ENCODE peak calls at places on chromosomes 3 and 15, in four cellular contexts. One of them, this sample, is unnamed.

GRCh38 chr3:79199966-79200365 is 567.8 kb downstream of the ROBO1 start:
- DNase-seq in lung: no peak
- DNase-seq in A549: no peak
- DNase-seq in adrenal gland: no peak
- DNase-seq in this sample: no peak

GRCh38 chr3:106560451-106560966 is 691.7 kb upstream of the CBLB start:
- DNase-seq in A549: peak
- DNase-seq in adrenal gland: no peak
- DNase-seq in lung: no peak
- DNase-seq in this sample: peak

GRCh38 chr15:90837052-90837621 is 31.3 kb upstream of the FURIN start:
- DNase-seq in lung: no peak
- DNase-seq in A549: no peak
- DNase-seq in adrenal gland: peak
- DNase-seq in this sample: no peak

GRCh38 chr3:187935623-187936156 is 190.4 kb upstream of the BCL6 start:
- DNase-seq in adrenal gland: no peak
- DNase-seq in A549: no peak
- DNase-seq in lung: no peak
- DNase-seq in this sample: no peak

GRCh38 chr3:128218476-128218829 is 65.2 kb downstream of the EEFSEC start:
- DNase-seq in lung: no peak
- DNase-seq in A549: no peak
- DNase-seq in adrenal gland: no peak
- DNase-seq in this sample: peak

GRCh38 chr3:146184616-146185015 is 23.6 kb upstream of the PLOD2 start:
- DNase-seq in lung: no peak
- DNase-seq in adrenal gland: peak
- DNase-seq in A549: peak
- DNase-seq in this sample: peak

GRCh38 chr3:100954990-100955389 is 38.2 kb downstream of the ABI3BP start:
- DNase-seq in adrenal gland: no peak
- DNase-seq in lung: no peak
- DNase-seq in A549: no peak
- DNase-seq in this sample: peak

GRCh38 chr3:78868570-78868969 is 899.2 kb downstream of the ROBO1 start:
- DNase-seq in A549: no peak
- DNase-seq in lung: no peak
- DNase-seq in adrenal gland: no peak
- DNase-seq in this sample: no peak

GRCh38 chr3:132749786-132750185 is 27.6 kb upstream of the NPHP3 start:
- DNase-seq in adrenal gland: no peak
- DNase-seq in A549: no peak
- DNase-seq in lung: no peak
- DNase-seq in this sample: peak

GRCh38 chr3:182389041-182389815 is 404.1 kb upstream of the ATP11B start:
- DNase-seq in lung: no peak
- DNase-seq in A549: no peak
- DNase-seq in adrenal gland: no peak
- DNase-seq in this sample: no peak

GRCh38 chr3:133292251-133292650 is 107.6 kb upstream of the BFSP2 start:
- DNase-seq in adrenal gland: no peak
- DNase-seq in lung: no peak
- DNase-seq in A549: no peak
- DNase-seq in this sample: no peak

DNA sequence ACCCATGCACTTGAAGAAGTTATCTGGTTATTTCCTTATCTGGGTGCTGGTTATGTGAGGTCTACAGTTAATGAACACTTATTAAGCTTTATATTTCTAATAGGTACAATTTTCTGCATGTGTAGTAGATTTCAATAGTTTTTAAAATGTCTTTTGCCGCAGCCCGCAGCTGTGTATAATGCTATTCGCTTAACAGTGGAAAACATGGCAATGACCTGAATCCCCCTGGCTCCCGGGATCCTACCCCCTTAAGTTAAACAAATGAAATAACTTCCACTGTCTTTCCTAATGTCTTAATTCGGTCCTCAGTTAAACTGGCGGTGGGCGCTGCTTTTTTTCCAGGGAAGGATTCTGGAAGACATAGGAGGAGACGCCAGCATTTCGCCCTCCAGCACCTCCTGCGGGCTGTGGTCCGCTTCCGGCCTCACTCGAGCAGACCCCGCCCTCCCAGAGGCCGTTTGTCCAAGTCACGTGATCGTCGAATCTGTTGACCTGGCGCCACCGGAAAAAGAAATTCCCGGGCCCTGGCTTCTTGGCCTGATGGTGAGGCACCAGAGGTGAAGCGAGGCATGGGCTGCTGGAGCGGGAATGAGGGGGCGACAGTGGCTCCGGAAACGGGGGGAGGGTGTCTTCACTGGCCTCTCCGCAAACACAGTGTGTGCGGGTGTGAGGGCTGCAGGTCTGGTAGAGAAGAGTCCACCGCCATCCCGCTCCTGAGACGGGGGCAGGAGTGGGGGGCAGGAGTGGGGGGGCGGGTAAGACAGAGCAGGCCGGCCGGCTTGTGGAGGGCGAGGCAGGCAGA is 45.6 kb upstream of the CSPG4 start:
- DNase-seq in adrenal gland: peak
- DNase-seq in lung: peak
- DNase-seq in A549: peak
- DNase-seq in this sample: peak
- TF ChIP-seq CTCF in adrenal gland: no peak
- TF ChIP-seq CTCF in lung: no peak
- TF ChIP-seq CTCF in A549: peak
- TF ChIP-seq CTCF in this sample: peak

GRCh38 chr15:59105839-59106238 is 893 bp downstream of the CCNB2 start:
- DNase-seq in adrenal gland: no peak
- DNase-seq in lung: no peak
- DNase-seq in A549: peak
- DNase-seq in this sample: no peak
- H3K4me3 ChIP-seq in adrenal gland: peak
- H3K4me3 ChIP-seq in lung: no peak
- H3K4me3 ChIP-seq in A549: peak
- H3K4me3 ChIP-seq in this sample: peak

GRCh38 chr3:138938056-138938876 is 8.7 kb downstream of the FOXL2 start:
- DNase-seq in lung: no peak
- DNase-seq in A549: no peak
- DNase-seq in adrenal gland: no peak
- DNase-seq in this sample: no peak

GRCh38 chr3:138938877-138939562 is 7.9 kb downstream of the FOXL2 start:
- DNase-seq in lung: no peak
- DNase-seq in A549: no peak
- DNase-seq in adrenal gland: no peak
- DNase-seq in this sample: no peak

GRCh38 chr3:138941259-138941885 is 5.6 kb downstream of the FOXL2 start:
- DNase-seq in lung: no peak
- DNase-seq in A549: peak
- DNase-seq in adrenal gland: no peak
- DNase-seq in this sample: peak

GRCh38 chr3:138940446-138940845 is 6.5 kb downstream of the FOXL2 start:
- DNase-seq in A549: no peak
- DNase-seq in lung: no peak
- DNase-seq in adrenal gland: no peak
- DNase-seq in this sample: no peak

DNA sequence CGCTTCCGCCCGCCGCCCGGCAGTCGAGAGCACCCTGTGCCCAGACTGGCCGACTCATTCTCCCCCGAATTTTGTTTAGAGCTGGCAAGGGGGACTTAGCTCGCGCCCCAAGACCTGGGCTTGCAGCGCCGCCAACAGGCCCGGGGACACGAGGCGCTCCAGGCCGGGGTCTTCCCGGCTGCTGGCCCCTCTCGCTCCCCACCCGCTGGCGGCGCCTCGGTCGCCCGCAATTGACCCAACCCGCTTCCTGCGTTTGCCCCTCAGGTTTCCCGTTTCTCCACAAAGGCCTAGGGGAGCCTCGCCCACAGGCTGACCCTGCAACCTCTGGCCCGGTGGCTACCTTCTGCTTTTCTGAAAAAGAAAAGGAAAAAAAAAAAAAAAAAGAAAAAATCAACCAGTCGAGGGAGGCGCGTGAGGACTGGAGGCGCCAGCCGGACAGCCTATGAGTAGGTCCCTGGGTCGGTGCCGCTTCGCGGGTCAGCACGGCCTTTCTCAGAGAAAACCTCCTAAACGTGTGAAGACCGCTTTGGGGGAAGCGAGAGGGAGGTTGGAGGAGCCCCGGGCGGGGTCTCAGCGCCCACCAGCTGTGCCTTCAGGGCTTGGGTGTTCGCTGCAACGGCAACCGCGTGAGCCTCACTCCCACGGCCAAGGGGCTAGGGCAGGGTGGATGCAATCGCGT is 7.2 kb downstream of the FOXL2 start:
- DNase-seq in adrenal gland: no peak
- DNase-seq in A549: no peak
- DNase-seq in lung: no peak
- DNase-seq in this sample: no peak
- TF ChIP-seq CTCF in adrenal gland: no peak
- TF ChIP-seq CTCF in A549: no peak
- TF ChIP-seq CTCF in lung: no peak
- TF ChIP-seq CTCF in this sample: no peak

GRCh38 chr3:160169139-160169830 is 55.9 kb upstream of the C3orf80 start:
- DNase-seq in A549: peak
- DNase-seq in adrenal gland: no peak
- DNase-seq in lung: no peak
- DNase-seq in this sample: peak
- H3K4me3 ChIP-seq in A549: no peak
- H3K4me3 ChIP-seq in adrenal gland: no peak
- H3K4me3 ChIP-seq in lung: no peak
- H3K4me3 ChIP-seq in this sample: no peak

GRCh38 chr3:20186600-20187004 is 596 bp upstream of the SGO1 start:
- DNase-seq in adrenal gland: peak
- DNase-seq in A549: peak
- DNase-seq in lung: no peak
- DNase-seq in this sample: no peak

GRCh38 chr3:20182206-20182605 is 3.8 kb downstream of the SGO1 start:
- DNase-seq in lung: no peak
- DNase-seq in adrenal gland: no peak
- DNase-seq in A549: no peak
- DNase-seq in this sample: no peak

GRCh38 chr3:20181276-20181675 is 4.7 kb downstream of the SGO1 start:
- DNase-seq in adrenal gland: no peak
- DNase-seq in A549: no peak
- DNase-seq in lung: no peak
- DNase-seq in this sample: no peak

GRCh38 chr3:20185364-20185732 is 658 bp downstream of the SGO1 start:
- DNase-seq in lung: no peak
- DNase-seq in adrenal gland: peak
- DNase-seq in A549: peak
- DNase-seq in this sample: peak

DNA sequence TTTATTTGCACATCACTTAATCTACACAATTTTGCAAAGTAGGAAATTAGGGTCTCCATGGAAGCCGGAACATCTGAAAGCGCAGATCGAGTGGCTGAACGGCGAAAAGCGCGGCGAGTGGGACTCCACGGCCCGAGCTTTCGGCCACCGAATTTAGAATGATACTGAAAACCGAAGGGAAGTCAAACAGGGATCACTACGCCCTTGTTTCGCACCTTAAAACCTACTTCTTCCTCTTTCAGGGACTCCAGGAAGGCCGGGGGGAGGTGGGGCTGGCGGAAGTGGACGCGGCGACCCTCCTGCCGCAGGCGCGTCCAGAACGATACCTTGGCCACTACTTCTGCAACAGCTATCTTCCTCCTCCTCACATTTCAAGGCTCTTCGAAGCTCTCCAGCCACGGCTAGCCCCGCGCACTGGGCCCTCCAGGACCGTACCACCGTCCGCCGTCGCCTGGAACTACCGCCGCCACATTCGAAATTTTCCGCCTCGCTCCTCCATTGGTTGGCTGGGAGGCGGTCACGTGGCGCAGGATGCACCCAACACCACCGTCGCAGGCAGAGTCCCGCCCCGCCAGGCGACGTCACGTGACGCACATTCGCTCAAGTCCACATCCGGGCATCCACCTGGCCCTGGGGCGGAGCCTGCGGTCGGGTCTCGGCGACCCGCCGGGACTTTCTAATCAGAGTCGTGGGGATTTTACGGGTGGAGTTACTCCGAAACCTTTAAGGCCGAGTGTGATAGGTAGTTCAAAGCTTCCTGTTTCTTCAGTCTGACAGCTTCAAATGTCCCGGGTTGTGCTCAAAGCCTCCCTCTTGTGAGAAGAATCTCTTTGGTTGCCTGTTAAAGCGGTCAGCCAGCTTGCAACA is at the start of gene SGO1:
- DNase-seq in adrenal gland: peak
- DNase-seq in lung: peak
- DNase-seq in A549: peak
- DNase-seq in this sample: peak
- TF ChIP-seq CTCF in adrenal gland: no peak
- TF ChIP-seq CTCF in lung: no peak
- TF ChIP-seq CTCF in A549: no peak
- TF ChIP-seq CTCF in this sample: no peak

GRCh38 chr15:99143655-99144610 is 39.1 kb downstream of the SYNM start:
- DNase-seq in lung: peak
- DNase-seq in adrenal gland: peak
- DNase-seq in A549: no peak
- DNase-seq in this sample: peak
- H3K4me3 ChIP-seq in lung: no peak
- H3K4me3 ChIP-seq in adrenal gland: no peak
- H3K4me3 ChIP-seq in A549: no peak
- H3K4me3 ChIP-seq in this sample: no peak

DNA sequence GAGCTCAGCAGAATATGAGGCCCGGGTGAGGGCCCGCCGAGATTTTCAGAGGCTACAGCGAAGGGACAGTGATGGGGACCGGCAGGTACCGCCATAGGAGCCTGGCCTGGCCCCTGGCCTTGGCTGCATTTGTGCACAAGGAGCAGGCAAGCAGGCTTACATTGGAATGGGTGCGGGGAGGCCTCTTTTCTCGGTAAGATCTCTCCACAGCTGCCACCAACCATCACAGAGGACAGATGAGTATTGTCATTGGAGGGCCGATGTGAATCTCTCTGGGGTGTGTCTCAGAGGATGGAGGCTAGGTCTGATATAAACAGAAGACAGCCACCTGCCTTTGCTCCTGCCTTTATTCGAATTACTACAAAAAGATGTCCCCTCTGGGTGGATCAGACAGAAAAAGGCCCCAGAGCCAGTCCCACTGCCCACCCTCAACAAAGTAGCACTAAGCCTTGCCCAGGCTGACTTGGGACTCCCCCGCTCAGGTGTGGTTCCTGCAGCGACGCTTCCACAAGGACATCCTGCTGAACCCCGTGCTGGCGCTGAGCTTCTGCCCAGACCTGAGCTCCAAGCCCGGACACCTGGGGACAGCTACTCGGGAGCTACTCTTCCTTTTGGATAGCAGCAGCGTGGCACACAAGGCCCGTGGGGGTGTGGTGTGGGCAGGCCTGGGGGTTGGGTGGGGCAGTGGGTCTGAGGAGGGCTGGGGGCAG is 5.4 kb downstream of the VWA5B2 start:
- DNase-seq in A549: no peak
- DNase-seq in lung: no peak
- DNase-seq in adrenal gland: no peak
- DNase-seq in this sample: no peak
- TF ChIP-seq CTCF in A549: no peak
- TF ChIP-seq CTCF in lung: no peak
- TF ChIP-seq CTCF in adrenal gland: no peak
- TF ChIP-seq CTCF in this sample: no peak

DNA sequence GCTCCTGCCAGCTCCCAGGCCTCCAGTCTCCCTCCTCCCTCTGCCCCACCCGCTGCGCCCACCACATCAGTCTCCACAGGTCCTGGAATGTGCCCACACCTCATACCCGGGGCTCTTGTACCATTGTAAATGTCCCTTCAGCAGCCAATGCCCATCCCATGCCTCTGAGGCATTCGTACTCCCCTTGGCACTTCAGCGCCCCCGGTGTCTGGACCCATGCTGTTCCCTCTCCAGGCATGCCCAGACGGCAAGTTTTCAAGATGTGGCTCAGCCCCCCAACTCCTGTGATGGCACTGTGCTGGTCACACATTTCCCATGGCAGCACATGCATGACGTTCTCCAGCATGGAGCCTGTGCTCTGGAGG is 13.3 kb downstream of the PLXND1 start:
- DNase-seq in adrenal gland: no peak
- DNase-seq in A549: no peak
- DNase-seq in lung: no peak
- DNase-seq in this sample: no peak
- H3K4me3 ChIP-seq in adrenal gland: peak
- H3K4me3 ChIP-seq in A549: no peak
- H3K4me3 ChIP-seq in lung: no peak
- H3K4me3 ChIP-seq in this sample: no peak